ENCODE peak calls at places on chromosomes 12 and 14, in six cellular contexts. J is skeletal muscle cell, U is AG08395, M is GM04504, P is HS-27A, Y is GM10248. R is an unnamed sample.

GRCh38 chr14:65791551-65791981 is 379.0 kb downstream of the FUT8 start:
- DNase-seq in J (peak; percentile 15), U (peak; percentile 48), M (no peak), P (peak; percentile 59), Y (peak; percentile 33), R (no peak)

GRCh38 chr14:39246618-39247017 is 12.9 kb downstream of the MIA2 start:
- DNase-seq in J (no peak), U (no peak), M (no peak), P (no peak), Y (no peak), R (no peak)

GRCh38 chr12:105076098-105076497 is 8.2 kb downstream of the ALDH1L2 start:
- DNase-seq in J (peak; percentile 68), U (peak; percentile 59), M (peak; percentile 73), P (no peak), Y (no peak), R (no peak)

GRCh38 chr14:42994001-42994736 is 1387.5 kb downstream of the LRFN5 start:
- DNase-seq in J (peak; percentile 98), U (no peak), M (no peak), P (peak; percentile 12), Y (no peak), R (no peak)

GRCh38 chr12:12091977-12092663 is 21.4 kb downstream of the BCL2L14 start:
- DNase-seq in J (no peak), U (no peak), M (no peak), P (no peak), Y (no peak), R (no peak)

GRCh38 chr12:115354476-115354890 is 670.5 kb upstream of the TBX3 start:
- DNase-seq in J (no peak), U (no peak), M (no peak), P (no peak), Y (peak; percentile 26), R (no peak)

GRCh38 chr14:46433381-46433780 is 218.2 kb downstream of the RPL10L start:
- DNase-seq in J (no peak), U (no peak), M (no peak), P (no peak), Y (no peak), R (no peak)

GRCh38 chr12:93982847-93983315 is 165.5 kb upstream of the PLXNC1 start:
- DNase-seq in J (peak; percentile 46), U (peak; percentile 59), M (peak; percentile 50), P (no peak), Y (no peak), R (no peak)

GRCh38 chr12:125417446-125417845 is 352.2 kb downstream of the AACS start:
- DNase-seq in J (no peak), U (no peak), M (no peak), P (no peak), Y (no peak), R (no peak)

GRCh38 chr14:69693145-69693544 is 73.8 kb upstream of the SRSF5 start:
- DNase-seq in J (no peak), U (no peak), M (no peak), P (no peak), Y (peak; percentile 50), R (no peak)

GRCh38 chr14:105328070-105328677 is 13.6 kb downstream of the PACS2 start:
- DNase-seq in J (no peak), U (no peak), M (no peak), P (no peak), Y (no peak), R (no peak)

GRCh38 chr12:120230326-120230973 is 29.5 kb upstream of the RPLP0 start:
- DNase-seq in J (peak; percentile 84), U (peak; percentile 90), M (peak; percentile 80), P (peak; percentile 94), Y (no peak), R (peak; percentile 83)

GRCh38 chr12:113413488-113413939 is 8.7 kb upstream of the SDSL start:
- DNase-seq in J (no peak), U (peak; percentile 70), M (no peak), P (no peak), Y (no peak), R (no peak)

GRCh38 chr12:99847936-99848335 is 136.8 kb downstream of the ANKS1B start:
- DNase-seq in J (no peak), U (no peak), M (no peak), P (no peak), Y (no peak), R (no peak)

GRCh38 chr12:56078931-56079728 is 835 bp upstream of the ERBB3 start:
- DNase-seq in J (peak; percentile 34), U (peak; percentile 89), M (peak; percentile 58), P (peak; percentile 72), Y (peak; percentile 79), R (peak; percentile 85)

GRCh38 chr12:130281157-130281799 is 56.4 kb upstream of the PIWIL1 start:
- DNase-seq in J (no peak), U (peak; percentile 13), M (no peak), P (no peak), Y (peak; percentile 18), R (no peak)

GRCh38 chr12:65619018-65619417 is 205.3 kb upstream of the HMGA2 start:
- DNase-seq in J (no peak), U (no peak), M (no peak), P (no peak), Y (no peak), R (no peak)

GRCh38 chr14:52792097-52792415 is 649 bp upstream of the GNPNAT1 start:
- DNase-seq in J (peak; percentile 81), U (no peak), M (no peak), P (no peak), Y (no peak), R (no peak)

GRCh38 chr14:81684696-81685095 is 151.0 kb upstream of the SEL1L start:
- DNase-seq in J (no peak), U (no peak), M (no peak), P (no peak), Y (no peak), R (no peak)